ENCODE peak calls at places on chromosome 1, in ten cellular contexts. Q, D, C, A, L, W, K, Y, F and H are unnamed samples.

GRCh38 chr1:210448293-210448892 is 119.7 kb downstream of the HHAT start:
- DNase-seq in Q (peak), D (peak), C (no peak), A (peak), L (no peak), W (peak), K (peak), Y (peak), F (peak), H (no peak)

GRCh38 chr1:10122926-10123325 is 87.4 kb upstream of the KIF1B start:
- DNase-seq in Q (peak), D (peak), C (no peak), A (peak), L (no peak), W (no peak), K (no peak), Y (no peak), F (peak), H (no peak)

GRCh38 chr1:197144570-197145325 is 1.7 kb downstream of the ASPM start:
- DNase-seq in Q (peak), D (peak), C (no peak), A (peak), L (no peak), W (no peak), K (no peak), Y (no peak), F (peak), H (no peak)

GRCh38 chr1:64896546-64896945 is 69.8 kb downstream of the JAK1 start:
- DNase-seq in Q (no peak), D (no peak), C (no peak), A (no peak), L (no peak), W (no peak), K (no peak), Y (no peak), F (no peak), H (no peak)

GRCh38 chr1:228445867-228446584 is 29.4 kb upstream of the TRIM17 start:
- DNase-seq in Q (peak), D (peak), C (peak), A (peak), L (peak), W (peak), K (no peak), Y (no peak), F (peak), H (peak)

GRCh38 chr1:224539971-224540370 is 76.1 kb upstream of the CNIH3 start:
- DNase-seq in Q (no peak), D (no peak), C (no peak), A (peak), L (no peak), W (no peak), K (no peak), Y (no peak), F (no peak), H (no peak)

GRCh38 chr1:160755864-160756616 is 17.0 kb downstream of the SLAMF7 start:
- DNase-seq in Q (no peak), D (no peak), C (no peak), A (no peak), L (peak), W (no peak), K (no peak), Y (no peak), F (no peak), H (no peak)

GRCh38 chr1:43434256-43434655 is 19.5 kb downstream of the HYI start:
- DNase-seq in Q (no peak), D (no peak), C (no peak), A (no peak), L (no peak), W (peak), K (no peak), Y (no peak), F (no peak), H (peak)